ENCODE peak calls at places on chromosomes 13 and 19, in four cellular contexts. One of them, this sample, is unnamed.

GRCh38 chr13:72295173-72295572 is 428.2 kb upstream of the DACH1 start:
- DNase-seq in stomach: no peak
- DNase-seq in transverse colon: no peak
- DNase-seq in SK-N-SH: no peak
- DNase-seq in this sample: no peak

GRCh38 chr13:111420113-111420876 is 99.9 kb downstream of the TEX29 start:
- DNase-seq in stomach: no peak
- DNase-seq in transverse colon: no peak
- DNase-seq in SK-N-SH: no peak
- DNase-seq in this sample: no peak

GRCh38 chr19:56314018-56314583 is 538 bp downstream of the ZSCAN5A start:
- DNase-seq in stomach: no peak
- DNase-seq in transverse colon: no peak
- DNase-seq in SK-N-SH: no peak
- DNase-seq in this sample: no peak

GRCh38 chr13:72437458-72437857 is 290.0 kb downstream of the MZT1 start:
- DNase-seq in stomach: no peak
- DNase-seq in transverse colon: no peak
- DNase-seq in SK-N-SH: no peak
- DNase-seq in this sample: no peak

GRCh38 chr19:30425885-30426838 is 54.0 kb downstream of the ZNF536 start:
- DNase-seq in stomach: no peak
- DNase-seq in transverse colon: no peak
- DNase-seq in SK-N-SH: no peak
- DNase-seq in this sample: no peak

GRCh38 chr13:101397742-101398141 is 18.6 kb downstream of the NALCN start:
- DNase-seq in stomach: no peak
- DNase-seq in transverse colon: no peak
- DNase-seq in SK-N-SH: no peak
- DNase-seq in this sample: no peak

GRCh38 chr19:5149508-5149907 is 180.6 kb downstream of the KDM4B start:
- DNase-seq in stomach: no peak
- DNase-seq in transverse colon: no peak
- DNase-seq in SK-N-SH: no peak
- DNase-seq in this sample: no peak

GRCh38 chr13:20684041-20684440 is 19.5 kb upstream of the IL17D start:
- DNase-seq in stomach: no peak
- DNase-seq in transverse colon: no peak
- DNase-seq in SK-N-SH: no peak
- DNase-seq in this sample: no peak

GRCh38 chr19:38846097-38846496 is 3.7 kb downstream of the HNRNPL start:
- DNase-seq in stomach: no peak
- DNase-seq in transverse colon: no peak
- DNase-seq in SK-N-SH: no peak
- DNase-seq in this sample: no peak

GRCh38 chr13:95463516-95463915 is 89.0 kb upstream of the CLDN10 start:
- DNase-seq in stomach: no peak
- DNase-seq in transverse colon: no peak
- DNase-seq in SK-N-SH: no peak
- DNase-seq in this sample: no peak

GRCh38 chr13:73018336-73018735 is 40.5 kb upstream of the KLF5 start:
- DNase-seq in stomach: no peak
- DNase-seq in transverse colon: no peak
- DNase-seq in SK-N-SH: no peak
- DNase-seq in this sample: no peak

GRCh38 chr19:7294571-7295212 is 478 bp upstream of the INSR start:
- DNase-seq in stomach: peak
- DNase-seq in transverse colon: peak
- DNase-seq in SK-N-SH: peak
- DNase-seq in this sample: no peak

GRCh38 chr13:28031220-28031903 is 42.9 kb upstream of the URAD start:
- DNase-seq in stomach: no peak
- DNase-seq in transverse colon: peak
- DNase-seq in SK-N-SH: no peak
- DNase-seq in this sample: no peak

GRCh38 chr19:35029737-35030256 is 473 bp upstream of the SCN1B start:
- DNase-seq in stomach: no peak
- DNase-seq in transverse colon: no peak
- DNase-seq in SK-N-SH: peak
- DNase-seq in this sample: no peak

GRCh38 chr19:11463391-11463790 is 17.5 kb downstream of the ELAVL3 start:
- DNase-seq in stomach: no peak
- DNase-seq in transverse colon: no peak
- DNase-seq in SK-N-SH: no peak
- DNase-seq in this sample: no peak

GRCh38 chr19:46970815-46971214 is 48.8 kb upstream of the NPAS1 start:
- DNase-seq in stomach: no peak
- DNase-seq in transverse colon: no peak
- DNase-seq in SK-N-SH: no peak
- DNase-seq in this sample: no peak

GRCh38 chr13:30881931-30882899 is 23.9 kb upstream of the MEDAG start:
- DNase-seq in stomach: no peak
- DNase-seq in transverse colon: no peak
- DNase-seq in SK-N-SH: peak
- DNase-seq in this sample: peak

GRCh38 chr13:59458908-59459579 is 704.7 kb downstream of the DIAPH3 start:
- DNase-seq in stomach: no peak
- DNase-seq in transverse colon: no peak
- DNase-seq in SK-N-SH: no peak
- DNase-seq in this sample: no peak

GRCh38 chr13:82636119-82636518 is 1246.2 kb downstream of the SLITRK1 start:
- DNase-seq in stomach: no peak
- DNase-seq in transverse colon: no peak
- DNase-seq in SK-N-SH: no peak
- DNase-seq in this sample: no peak

GRCh38 chr13:33639158-33639557 is 178.8 kb upstream of the RFC3 start:
- DNase-seq in stomach: no peak
- DNase-seq in transverse colon: peak
- DNase-seq in SK-N-SH: no peak
- DNase-seq in this sample: no peak

GRCh38 chr13:99224019-99224418 is 23.4 kb downstream of the UBAC2 start:
- DNase-seq in stomach: no peak
- DNase-seq in transverse colon: no peak
- DNase-seq in SK-N-SH: no peak
- DNase-seq in this sample: no peak

GRCh38 chr19:16566161-16566560 is 6.1 kb downstream of the SLC35E1 start:
- DNase-seq in stomach: peak
- DNase-seq in transverse colon: peak
- DNase-seq in SK-N-SH: no peak
- DNase-seq in this sample: no peak

GRCh38 chr19:49154279-49154678 is 917 bp downstream of the HRC start:
- DNase-seq in stomach: no peak
- DNase-seq in transverse colon: no peak
- DNase-seq in SK-N-SH: no peak
- DNase-seq in this sample: no peak
- TF ChIP-seq POLR2AphosphoS5 in stomach: no peak
- TF ChIP-seq POLR2AphosphoS5 in transverse colon: no peak
- TF ChIP-seq POLR2AphosphoS5 in SK-N-SH: no peak
- TF ChIP-seq POLR2AphosphoS5 in this sample: no peak

GRCh38 chr19:2255982-2256685 is at the start of gene JSRP1:
- DNase-seq in stomach: no peak
- DNase-seq in transverse colon: no peak
- DNase-seq in SK-N-SH: peak
- DNase-seq in this sample: no peak

GRCh38 chr19:2253106-2254051 is 2.8 kb downstream of the JSRP1 start:
- DNase-seq in stomach: no peak
- DNase-seq in transverse colon: no peak
- DNase-seq in SK-N-SH: peak
- DNase-seq in this sample: no peak

GRCh38 chr19:2252481-2253105 is 3.5 kb downstream of the AMH start:
- DNase-seq in stomach: no peak
- DNase-seq in transverse colon: no peak
- DNase-seq in SK-N-SH: peak
- DNase-seq in this sample: no peak

GRCh38 chr19:2254052-2254872 is 2.0 kb downstream of the JSRP1 start:
- DNase-seq in stomach: no peak
- DNase-seq in transverse colon: no peak
- DNase-seq in SK-N-SH: peak
- DNase-seq in this sample: no peak

DNA sequence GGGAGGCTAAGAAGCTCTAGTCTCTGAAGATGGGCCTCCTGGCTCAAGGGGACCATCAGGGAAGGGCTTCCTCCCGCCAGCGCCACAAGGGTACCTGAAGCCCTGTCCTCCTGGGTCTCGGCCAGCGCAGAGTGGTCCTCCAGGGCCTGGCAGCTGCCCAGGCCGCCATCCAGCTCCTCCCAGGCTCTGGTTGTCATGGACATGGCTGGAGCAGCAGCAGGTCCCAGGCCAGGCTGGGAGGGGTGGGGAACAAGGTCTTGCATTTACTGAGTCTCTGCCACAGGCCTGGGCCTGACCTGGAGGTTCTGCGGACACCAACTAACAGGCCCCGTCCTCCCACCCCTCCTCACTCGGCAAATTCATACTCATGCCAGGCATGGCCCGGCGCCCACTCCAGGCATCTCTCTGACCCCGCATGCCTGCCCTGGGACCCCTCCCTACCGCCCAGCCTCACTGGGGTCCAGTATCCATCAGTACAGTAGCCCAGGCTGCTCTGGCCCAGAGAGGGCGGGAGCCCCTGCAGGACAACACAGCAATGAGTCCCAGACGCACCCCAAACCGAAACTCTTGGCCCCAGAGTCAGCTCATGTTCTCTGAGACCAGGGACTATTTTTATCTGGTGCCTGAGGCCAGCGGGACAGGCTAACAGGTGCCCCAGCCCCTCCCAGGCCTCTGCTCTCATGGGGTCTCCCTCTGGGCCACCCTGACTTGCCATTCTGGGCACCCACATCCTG is 938 bp downstream of the JSRP1 start:
- DNase-seq in stomach: no peak
- DNase-seq in transverse colon: no peak
- DNase-seq in SK-N-SH: peak
- DNase-seq in this sample: no peak
- H3K27ac ChIP-seq in stomach: no peak
- H3K27ac ChIP-seq in transverse colon: no peak
- H3K27ac ChIP-seq in SK-N-SH: no peak
- H3K27ac ChIP-seq in this sample: no peak

GRCh38 chr19:1351324-1351947 is 32.3 kb upstream of the NDUFS7 start:
- DNase-seq in stomach: no peak
- DNase-seq in transverse colon: no peak
- DNase-seq in SK-N-SH: peak
- DNase-seq in this sample: no peak
- TF ChIP-seq POLR2AphosphoS5 in stomach: no peak
- TF ChIP-seq POLR2AphosphoS5 in transverse colon: no peak
- TF ChIP-seq POLR2AphosphoS5 in SK-N-SH: no peak
- TF ChIP-seq POLR2AphosphoS5 in this sample: no peak

GRCh38 chr19:3723883-3724282 is 15.7 kb downstream of the TJP3 start:
- DNase-seq in stomach: no peak
- DNase-seq in transverse colon: no peak
- DNase-seq in SK-N-SH: no peak
- DNase-seq in this sample: no peak

GRCh38 chr19:3723110-3723488 is 14.9 kb downstream of the TJP3 start:
- DNase-seq in stomach: no peak
- DNase-seq in transverse colon: no peak
- DNase-seq in SK-N-SH: no peak
- DNase-seq in this sample: no peak

GRCh38 chr19:3721131-3721899 is 13.1 kb downstream of the TJP3 start:
- DNase-seq in stomach: peak
- DNase-seq in transverse colon: peak
- DNase-seq in SK-N-SH: peak
- DNase-seq in this sample: no peak

GRCh38 chr19:3721900-3722442 is 13.8 kb downstream of the TJP3 start:
- DNase-seq in stomach: no peak
- DNase-seq in transverse colon: no peak
- DNase-seq in SK-N-SH: no peak
- DNase-seq in this sample: no peak

GRCh38 chr19:3722443-3723109 is 14.4 kb downstream of the TJP3 start:
- DNase-seq in stomach: peak
- DNase-seq in transverse colon: peak
- DNase-seq in SK-N-SH: peak
- DNase-seq in this sample: no peak
- H3K27ac ChIP-seq in stomach: peak
- H3K27ac ChIP-seq in transverse colon: peak
- H3K27ac ChIP-seq in SK-N-SH: no peak
- H3K27ac ChIP-seq in this sample: no peak

GRCh38 chr19:2721570-2722540 is 683 bp upstream of the DIRAS1 start:
- DNase-seq in stomach: no peak
- DNase-seq in transverse colon: no peak
- DNase-seq in SK-N-SH: peak
- DNase-seq in this sample: no peak

GRCh38 chr19:2723345-2723715 is 2.2 kb upstream of the DIRAS1 start:
- DNase-seq in stomach: no peak
- DNase-seq in transverse colon: no peak
- DNase-seq in SK-N-SH: no peak
- DNase-seq in this sample: no peak

GRCh38 chr19:2724148-2724557 is 3.0 kb upstream of the DIRAS1 start:
- DNase-seq in stomach: no peak
- DNase-seq in transverse colon: no peak
- DNase-seq in SK-N-SH: peak
- DNase-seq in this sample: no peak

GRCh38 chr19:2723747-2724146 is 2.6 kb upstream of the DIRAS1 start:
- DNase-seq in stomach: no peak
- DNase-seq in transverse colon: no peak
- DNase-seq in SK-N-SH: no peak
- DNase-seq in this sample: no peak

DNA sequence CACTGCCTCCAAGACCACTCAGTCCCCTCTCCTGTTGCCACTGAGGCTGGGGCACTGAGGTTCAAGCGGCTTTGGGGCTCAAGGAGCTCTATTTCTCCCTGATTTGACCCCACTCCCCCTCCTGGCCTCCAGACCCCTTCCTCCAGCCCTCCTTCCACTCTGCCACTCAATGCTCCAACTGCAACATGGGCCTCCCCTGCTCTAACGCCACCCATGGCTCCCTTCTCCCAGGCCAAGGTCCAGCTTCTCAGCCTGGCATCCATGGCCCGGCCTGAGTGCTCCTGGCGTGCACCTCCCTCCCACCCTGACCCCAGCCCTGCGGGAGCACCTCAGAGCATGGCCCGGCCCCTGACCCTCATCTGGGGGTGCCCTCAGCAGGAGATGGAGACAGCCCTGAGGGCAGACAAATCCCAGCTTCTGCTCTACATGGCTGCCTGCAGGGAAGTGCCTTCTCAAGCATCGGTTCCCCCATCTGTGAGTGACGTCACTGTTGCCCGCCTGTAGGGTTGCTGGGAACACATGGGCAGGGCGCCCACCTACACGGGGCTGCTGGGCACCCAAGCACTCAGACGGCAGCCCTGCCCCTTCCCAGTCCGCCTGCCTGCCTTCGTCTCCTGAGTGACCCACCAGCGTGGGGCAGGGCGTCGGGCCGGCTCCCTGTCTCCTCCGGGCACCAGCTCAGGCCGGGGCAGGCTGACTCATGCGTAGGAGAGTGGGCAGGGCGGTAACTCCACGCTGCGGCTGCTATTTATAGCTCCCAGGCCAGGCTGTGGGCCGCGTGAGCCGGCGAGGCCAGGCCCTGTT is 1.6 kb upstream of the DIRAS1 start:
- DNase-seq in stomach: peak
- DNase-seq in transverse colon: peak
- DNase-seq in SK-N-SH: peak
- DNase-seq in this sample: no peak
- TF ChIP-seq POLR2AphosphoS5 in stomach: no peak
- TF ChIP-seq POLR2AphosphoS5 in transverse colon: no peak
- TF ChIP-seq POLR2AphosphoS5 in SK-N-SH: no peak
- TF ChIP-seq POLR2AphosphoS5 in this sample: peak